ENCODE peak calls at places on chromosomes 16 and 17, in nine cellular contexts. One of them, this sample, is unnamed.

GRCh38 chr17:38572292-38572664 is 33.5 kb downstream of the SRCIN1 start:
- DNase-seq in stimulated activated effector memory CD8-positive, alpha-beta T cell treated with anti-CD3 and anti-CD28 coated beads, Interleukin-12 subunit alpha, Interleukin-12 subunit beta, amount 100 ng/mL, for 72 hours: no peak
- DNase-seq in memory B cell: no peak
- DNase-seq in stimulated activated CD4-positive, alpha-beta T cell treated with anti-CD3 and anti-CD28 coated beads, Interleukin-1b, Interleukin-23, amount 100 ng/mL, for 1 hour: no peak
- DNase-seq in cardiac muscle cell: no peak
- DNase-seq in uterus: no peak
- DNase-seq in cardiac fibroblast: no peak
- DNase-seq in foreskin fibroblast: no peak
- DNase-seq in tibial artery: no peak
- DNase-seq in this sample: no peak

GRCh38 chr17:50872710-50873424 is 6.7 kb upstream of the TOB1 start:
- DNase-seq in uterus: no peak
- DNase-seq in stimulated activated effector memory CD8-positive, alpha-beta T cell treated with anti-CD3 and anti-CD28 coated beads, Interleukin-12 subunit alpha, Interleukin-12 subunit beta, amount 100 ng/mL, for 72 hours: no peak
- DNase-seq in foreskin fibroblast: peak
- DNase-seq in memory B cell: no peak
- DNase-seq in stimulated activated CD4-positive, alpha-beta T cell treated with anti-CD3 and anti-CD28 coated beads, Interleukin-1b, Interleukin-23, amount 100 ng/mL, for 1 hour: no peak
- DNase-seq in tibial artery: peak
- DNase-seq in cardiac muscle cell: no peak
- DNase-seq in cardiac fibroblast: peak
- DNase-seq in this sample: no peak

GRCh38 chr16:49876716-49877129 is 20.8 kb upstream of the ZNF423 start:
- DNase-seq in tibial artery: peak
- DNase-seq in cardiac fibroblast: peak
- DNase-seq in uterus: peak
- DNase-seq in stimulated activated CD4-positive, alpha-beta T cell treated with anti-CD3 and anti-CD28 coated beads, Interleukin-1b, Interleukin-23, amount 100 ng/mL, for 1 hour: no peak
- DNase-seq in cardiac muscle cell: peak
- DNase-seq in stimulated activated effector memory CD8-positive, alpha-beta T cell treated with anti-CD3 and anti-CD28 coated beads, Interleukin-12 subunit alpha, Interleukin-12 subunit beta, amount 100 ng/mL, for 72 hours: peak
- DNase-seq in memory B cell: no peak
- DNase-seq in foreskin fibroblast: peak
- DNase-seq in this sample: peak

GRCh38 chr16:74951206-74951605 is 33.7 kb downstream of the WDR59 start:
- DNase-seq in stimulated activated CD4-positive, alpha-beta T cell treated with anti-CD3 and anti-CD28 coated beads, Interleukin-1b, Interleukin-23, amount 100 ng/mL, for 1 hour: no peak
- DNase-seq in uterus: no peak
- DNase-seq in stimulated activated effector memory CD8-positive, alpha-beta T cell treated with anti-CD3 and anti-CD28 coated beads, Interleukin-12 subunit alpha, Interleukin-12 subunit beta, amount 100 ng/mL, for 72 hours: no peak
- DNase-seq in cardiac fibroblast: no peak
- DNase-seq in cardiac muscle cell: no peak
- DNase-seq in foreskin fibroblast: no peak
- DNase-seq in memory B cell: no peak
- DNase-seq in tibial artery: no peak
- DNase-seq in this sample: no peak

GRCh38 chr17:44522883-44523671 is 19.9 kb upstream of the GPATCH8 start:
- DNase-seq in memory B cell: no peak
- DNase-seq in tibial artery: peak
- DNase-seq in cardiac muscle cell: peak
- DNase-seq in foreskin fibroblast: peak
- DNase-seq in stimulated activated effector memory CD8-positive, alpha-beta T cell treated with anti-CD3 and anti-CD28 coated beads, Interleukin-12 subunit alpha, Interleukin-12 subunit beta, amount 100 ng/mL, for 72 hours: peak
- DNase-seq in stimulated activated CD4-positive, alpha-beta T cell treated with anti-CD3 and anti-CD28 coated beads, Interleukin-1b, Interleukin-23, amount 100 ng/mL, for 1 hour: peak
- DNase-seq in cardiac fibroblast: peak
- DNase-seq in uterus: peak
- DNase-seq in this sample: no peak

GRCh38 chr16:19936431-19936830 is 51.8 kb upstream of the GPRC5B start:
- DNase-seq in uterus: no peak
- DNase-seq in tibial artery: no peak
- DNase-seq in cardiac muscle cell: no peak
- DNase-seq in cardiac fibroblast: no peak
- DNase-seq in foreskin fibroblast: no peak
- DNase-seq in stimulated activated CD4-positive, alpha-beta T cell treated with anti-CD3 and anti-CD28 coated beads, Interleukin-1b, Interleukin-23, amount 100 ng/mL, for 1 hour: no peak
- DNase-seq in memory B cell: no peak
- DNase-seq in stimulated activated effector memory CD8-positive, alpha-beta T cell treated with anti-CD3 and anti-CD28 coated beads, Interleukin-12 subunit alpha, Interleukin-12 subunit beta, amount 100 ng/mL, for 72 hours: no peak
- DNase-seq in this sample: no peak

GRCh38 chr16:84566580-84567244 is 51.2 kb downstream of the COTL1 start:
- DNase-seq in foreskin fibroblast: no peak
- DNase-seq in uterus: no peak
- DNase-seq in stimulated activated CD4-positive, alpha-beta T cell treated with anti-CD3 and anti-CD28 coated beads, Interleukin-1b, Interleukin-23, amount 100 ng/mL, for 1 hour: no peak
- DNase-seq in tibial artery: no peak
- DNase-seq in cardiac muscle cell: no peak
- DNase-seq in memory B cell: no peak
- DNase-seq in stimulated activated effector memory CD8-positive, alpha-beta T cell treated with anti-CD3 and anti-CD28 coated beads, Interleukin-12 subunit alpha, Interleukin-12 subunit beta, amount 100 ng/mL, for 72 hours: no peak
- DNase-seq in cardiac fibroblast: no peak
- DNase-seq in this sample: no peak

GRCh38 chr17:10327640-10328039 is 45.2 kb downstream of the MYH13 start:
- DNase-seq in stimulated activated CD4-positive, alpha-beta T cell treated with anti-CD3 and anti-CD28 coated beads, Interleukin-1b, Interleukin-23, amount 100 ng/mL, for 1 hour: peak
- DNase-seq in tibial artery: peak
- DNase-seq in stimulated activated effector memory CD8-positive, alpha-beta T cell treated with anti-CD3 and anti-CD28 coated beads, Interleukin-12 subunit alpha, Interleukin-12 subunit beta, amount 100 ng/mL, for 72 hours: peak
- DNase-seq in uterus: peak
- DNase-seq in cardiac fibroblast: peak
- DNase-seq in memory B cell: peak
- DNase-seq in foreskin fibroblast: peak
- DNase-seq in cardiac muscle cell: peak
- DNase-seq in this sample: peak

GRCh38 chr16:58494981-58495860 is 4.7 kb upstream of the NDRG4 start:
- DNase-seq in stimulated activated CD4-positive, alpha-beta T cell treated with anti-CD3 and anti-CD28 coated beads, Interleukin-1b, Interleukin-23, amount 100 ng/mL, for 1 hour: peak
- DNase-seq in cardiac muscle cell: peak
- DNase-seq in uterus: peak
- DNase-seq in tibial artery: peak
- DNase-seq in foreskin fibroblast: peak
- DNase-seq in cardiac fibroblast: peak
- DNase-seq in memory B cell: no peak
- DNase-seq in stimulated activated effector memory CD8-positive, alpha-beta T cell treated with anti-CD3 and anti-CD28 coated beads, Interleukin-12 subunit alpha, Interleukin-12 subunit beta, amount 100 ng/mL, for 72 hours: peak
- DNase-seq in this sample: peak

GRCh38 chr17:75894049-75894742 is 2.6 kb downstream of the TRIM65 start:
- DNase-seq in cardiac muscle cell: no peak
- DNase-seq in stimulated activated CD4-positive, alpha-beta T cell treated with anti-CD3 and anti-CD28 coated beads, Interleukin-1b, Interleukin-23, amount 100 ng/mL, for 1 hour: no peak
- DNase-seq in stimulated activated effector memory CD8-positive, alpha-beta T cell treated with anti-CD3 and anti-CD28 coated beads, Interleukin-12 subunit alpha, Interleukin-12 subunit beta, amount 100 ng/mL, for 72 hours: no peak
- DNase-seq in tibial artery: no peak
- DNase-seq in cardiac fibroblast: no peak
- DNase-seq in foreskin fibroblast: peak
- DNase-seq in uterus: no peak
- DNase-seq in memory B cell: no peak
- DNase-seq in this sample: no peak

GRCh38 chr17:72761431-72761830 is 331.1 kb downstream of the SLC39A11 start:
- DNase-seq in uterus: no peak
- DNase-seq in tibial artery: no peak
- DNase-seq in foreskin fibroblast: no peak
- DNase-seq in cardiac muscle cell: no peak
- DNase-seq in stimulated activated effector memory CD8-positive, alpha-beta T cell treated with anti-CD3 and anti-CD28 coated beads, Interleukin-12 subunit alpha, Interleukin-12 subunit beta, amount 100 ng/mL, for 72 hours: no peak
- DNase-seq in memory B cell: no peak
- DNase-seq in stimulated activated CD4-positive, alpha-beta T cell treated with anti-CD3 and anti-CD28 coated beads, Interleukin-1b, Interleukin-23, amount 100 ng/mL, for 1 hour: no peak
- DNase-seq in cardiac fibroblast: no peak
- DNase-seq in this sample: no peak

GRCh38 chr17:604719-605118 is 109.9 kb downstream of the VPS53 start:
- DNase-seq in stimulated activated effector memory CD8-positive, alpha-beta T cell treated with anti-CD3 and anti-CD28 coated beads, Interleukin-12 subunit alpha, Interleukin-12 subunit beta, amount 100 ng/mL, for 72 hours: no peak
- DNase-seq in uterus: no peak
- DNase-seq in cardiac fibroblast: peak
- DNase-seq in stimulated activated CD4-positive, alpha-beta T cell treated with anti-CD3 and anti-CD28 coated beads, Interleukin-1b, Interleukin-23, amount 100 ng/mL, for 1 hour: no peak
- DNase-seq in memory B cell: no peak
- DNase-seq in foreskin fibroblast: peak
- DNase-seq in tibial artery: no peak
- DNase-seq in cardiac muscle cell: no peak
- DNase-seq in this sample: no peak

GRCh38 chr16:25051446-25052160 is 36.4 kb upstream of the ARHGAP17 start:
- DNase-seq in foreskin fibroblast: peak
- DNase-seq in cardiac fibroblast: peak
- DNase-seq in memory B cell: no peak
- DNase-seq in uterus: no peak
- DNase-seq in stimulated activated effector memory CD8-positive, alpha-beta T cell treated with anti-CD3 and anti-CD28 coated beads, Interleukin-12 subunit alpha, Interleukin-12 subunit beta, amount 100 ng/mL, for 72 hours: no peak
- DNase-seq in tibial artery: no peak
- DNase-seq in stimulated activated CD4-positive, alpha-beta T cell treated with anti-CD3 and anti-CD28 coated beads, Interleukin-1b, Interleukin-23, amount 100 ng/mL, for 1 hour: no peak
- DNase-seq in cardiac muscle cell: no peak
- DNase-seq in this sample: no peak

GRCh38 chr17:35192708-35193107 is 1.5 kb downstream of the SLC35G3 start:
- DNase-seq in memory B cell: no peak
- DNase-seq in stimulated activated CD4-positive, alpha-beta T cell treated with anti-CD3 and anti-CD28 coated beads, Interleukin-1b, Interleukin-23, amount 100 ng/mL, for 1 hour: no peak
- DNase-seq in cardiac fibroblast: no peak
- DNase-seq in uterus: no peak
- DNase-seq in cardiac muscle cell: no peak
- DNase-seq in tibial artery: no peak
- DNase-seq in foreskin fibroblast: no peak
- DNase-seq in stimulated activated effector memory CD8-positive, alpha-beta T cell treated with anti-CD3 and anti-CD28 coated beads, Interleukin-12 subunit alpha, Interleukin-12 subunit beta, amount 100 ng/mL, for 72 hours: no peak
- DNase-seq in this sample: no peak

This sample was measured in COLO829.